ENCODE peak calls at places on chromosomes 12 and 14, in five cellular contexts. E is stomach, L is A549, X is uterus, I is lower leg skin. C is an unnamed sample.

GRCh38 chr14:102403028-102403427 is 40.3 kb downstream of the TECPR2 start:
- DNase-seq in E (no peak), L (peak), X (no peak), I (no peak), C (no peak)

GRCh38 chr12:126668538-126668937 is 1598.4 kb upstream of the TMEM132C start:
- DNase-seq in E (no peak), L (peak), X (no peak), I (no peak), C (no peak)

GRCh38 chr12:106386836-106387555 is 29.4 kb downstream of the POLR3B start:
- DNase-seq in E (no peak), L (no peak), X (no peak), I (no peak), C (no peak)

GRCh38 chr12:91921555-91921954 is 224.1 kb downstream of the BTG1 start:
- DNase-seq in E (no peak), L (no peak), X (no peak), I (no peak), C (no peak)

GRCh38 chr12:120292661-120293531 is at the start of gene RNU4-1:
- DNase-seq in E (peak), L (peak), X (peak), I (peak), C (peak)

GRCh38 chr12:107759410-107759809 is 1.5 kb downstream of the PRDM4 start:
- DNase-seq in E (no peak), L (peak), X (peak), I (no peak), C (no peak)

GRCh38 chr14:103014466-103015319 is 42.7 kb downstream of the CDC42BPB start:
- DNase-seq in E (no peak), L (no peak), X (no peak), I (no peak), C (no peak)

GRCh38 chr14:97267509-97267908 is 470.3 kb downstream of the VRK1 start:
- DNase-seq in E (no peak), L (no peak), X (no peak), I (no peak), C (no peak)

GRCh38 chr12:71392521-71393145 is 47.0 kb upstream of the LGR5 start:
- DNase-seq in E (no peak), L (peak), X (no peak), I (no peak), C (no peak)

GRCh38 chr14:53004976-53005375 is 54.1 kb upstream of the FERMT2 start:
- DNase-seq in E (no peak), L (no peak), X (no peak), I (no peak), C (no peak)

GRCh38 chr14:37230551-37231194 is 32.9 kb downstream of the MIPOL1 start:
- DNase-seq in E (no peak), L (peak), X (no peak), I (no peak), C (no peak)

GRCh38 chr14:78848234-78848820 is 678.2 kb downstream of the NRXN3 start:
- DNase-seq in E (peak), L (peak), X (no peak), I (no peak), C (peak)

GRCh38 chr12:51320695-51321320 is 3.2 kb downstream of the BIN2 start:
- DNase-seq in E (no peak), L (peak), X (no peak), I (no peak), C (no peak)

GRCh38 chr12:122845041-122845864 is 10.0 kb downstream of the HIP1R start:
- DNase-seq in E (no peak), L (no peak), X (no peak), I (no peak), C (no peak)

GRCh38 chr12:83800022-83800421 is 1112.6 kb downstream of the SLC6A15 start:
- DNase-seq in E (no peak), L (no peak), X (no peak), I (no peak), C (no peak)
- H3K4me3 ChIP-seq in E (no peak), L (no peak), X (no peak), I (no peak), C (no peak)

DNA sequence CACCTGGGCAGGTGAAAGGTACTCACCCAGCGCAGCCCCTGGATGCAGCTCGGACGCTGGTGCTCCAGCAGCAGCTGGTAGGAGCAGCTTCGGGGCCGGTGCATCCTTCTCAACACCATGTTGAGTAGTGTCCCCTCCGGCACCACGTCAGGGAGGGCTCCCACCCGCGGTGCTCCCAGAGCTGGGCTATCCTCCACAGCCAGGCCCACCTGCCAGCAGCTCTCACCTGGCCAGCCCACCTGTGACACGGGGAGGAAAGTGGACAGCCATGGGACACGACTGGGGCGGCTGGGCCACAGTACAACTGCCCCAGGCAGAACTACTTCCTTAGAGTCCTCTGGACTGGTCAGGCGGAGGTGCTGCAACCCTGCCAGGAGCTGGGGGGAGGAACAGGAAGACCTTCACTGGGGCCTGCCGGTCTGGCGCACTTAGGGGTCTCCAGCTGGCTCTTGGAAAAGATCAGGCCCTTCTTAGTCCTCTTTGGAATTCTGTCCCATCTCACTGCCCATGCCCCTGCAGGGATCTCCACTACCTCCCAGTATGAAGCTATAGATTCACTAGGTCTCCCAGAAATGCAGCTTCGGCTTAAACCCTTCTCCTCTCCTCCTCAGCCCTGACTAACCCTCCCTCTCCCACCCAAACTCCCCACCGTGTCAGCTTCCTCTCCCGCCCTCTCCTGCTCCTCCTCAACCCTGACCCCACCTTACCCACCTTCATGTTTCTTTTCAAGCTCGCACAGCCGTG is 668 bp downstream of the RAPGEF3 start:
- DNase-seq in E (peak), L (no peak), X (no peak), I (peak), C (peak)
- TF ChIP-seq POLR2A in E (no peak), L (no peak), X (no peak), I (no peak), C (no peak)

GRCh38 chr14:81435578-81436295 is 35.6 kb upstream of the STON2 start:
- DNase-seq in E (peak), L (peak), X (no peak), I (peak), C (peak)
- H3K4me3 ChIP-seq in E (peak), L (peak), X (peak), I (peak), C (peak)

DNA sequence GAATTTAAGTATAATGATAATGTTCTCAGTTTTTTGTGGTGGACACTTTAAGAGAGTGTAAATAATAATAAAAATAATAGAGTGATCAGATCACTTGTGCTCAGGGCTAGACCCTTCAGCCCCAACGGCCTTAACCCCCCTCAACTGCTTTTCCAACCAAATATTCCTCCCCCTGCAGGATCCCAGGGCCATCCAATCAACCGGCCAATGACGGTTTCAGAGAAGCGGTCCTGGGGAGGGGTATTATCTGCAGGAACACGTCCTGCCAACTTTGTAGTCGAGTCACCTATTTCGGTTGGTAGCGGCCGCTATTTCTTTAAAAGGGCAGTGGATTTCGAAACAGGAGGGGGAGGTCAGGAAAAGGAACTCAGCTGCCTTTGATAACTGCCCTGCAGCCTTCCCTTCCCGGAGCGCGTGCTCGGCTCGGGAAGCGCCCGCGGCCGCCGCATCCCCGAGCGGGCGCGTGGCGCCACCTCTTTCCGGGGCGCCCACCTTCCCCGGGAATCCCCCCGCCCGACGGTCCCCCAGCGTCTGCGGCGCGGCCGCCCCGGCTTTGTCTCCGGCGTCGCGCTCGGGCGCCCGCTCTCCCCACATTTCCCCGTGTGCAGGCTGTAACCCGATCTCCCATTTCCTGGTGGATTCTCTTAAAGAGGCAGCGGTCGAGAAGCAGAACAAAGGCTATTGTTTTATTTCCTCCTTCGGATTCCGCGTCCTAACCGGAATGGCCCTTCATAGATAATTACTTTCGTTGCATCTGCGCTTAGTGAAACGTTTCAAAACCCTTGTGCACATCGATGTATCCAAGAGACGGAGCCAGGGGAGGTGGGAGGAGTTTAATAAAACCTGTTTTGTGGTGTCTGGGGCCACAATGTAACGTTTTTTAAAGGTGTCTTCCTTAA is 711 bp upstream of the ETV6 start:
- DNase-seq in E (peak), L (peak), X (peak), I (peak), C (peak)
- TF ChIP-seq POLR2A in E (no peak), L (peak), X (peak), I (no peak), C (peak)

GRCh38 chr12:46523446-46523845 is 150.9 kb upstream of the SLC38A2 start:
- DNase-seq in E (no peak), L (peak), X (peak), I (no peak), C (no peak)
- H3K4me3 ChIP-seq in E (no peak), L (peak), X (no peak), I (no peak), C (no peak)

GRCh38 chr14:38481939-38482678 is 226.2 kb upstream of the CLEC14A start:
- DNase-seq in E (no peak), L (peak), X (no peak), I (no peak), C (peak)

GRCh38 chr14:38490273-38490672 is 234.4 kb upstream of the CLEC14A start:
- DNase-seq in E (no peak), L (no peak), X (no peak), I (no peak), C (no peak)

DNA sequence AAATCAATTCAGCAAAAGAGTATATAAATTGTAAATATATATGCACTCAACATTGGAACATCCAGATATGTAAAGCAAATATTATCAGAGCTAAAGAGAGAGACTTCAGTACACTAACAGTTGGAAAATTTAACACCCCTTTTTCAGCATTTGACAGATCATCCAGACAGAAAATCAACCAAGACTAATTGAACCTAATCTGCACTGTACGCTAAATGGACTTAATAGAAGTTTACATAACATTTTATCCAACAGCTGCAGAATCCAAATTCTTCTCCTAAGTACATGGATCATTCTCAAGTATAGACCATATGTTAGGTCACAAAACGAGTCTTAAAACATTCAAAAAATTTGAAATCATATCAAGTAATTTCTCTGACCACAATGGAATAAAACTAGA is 229.1 kb upstream of the CLEC14A start:
- DNase-seq in E (no peak), L (no peak), X (no peak), I (no peak), C (no peak)
- TF ChIP-seq POLR2A in E (no peak), L (no peak), X (no peak), I (no peak), C (no peak)

GRCh38 chr14:95098984-95099599 is 58.2 kb downstream of the DICER1 start:
- DNase-seq in E (peak), L (peak), X (peak), I (peak), C (peak)
- H3K4me3 ChIP-seq in E (no peak), L (no peak), X (no peak), I (no peak), C (no peak)

GRCh38 chr12:132430838-132431826 is 58.8 kb upstream of the FBRSL1 start:
- DNase-seq in E (no peak), L (no peak), X (no peak), I (no peak), C (no peak)
- TF ChIP-seq POLR2A in E (no peak), L (no peak), X (no peak), I (no peak), C (no peak)

DNA sequence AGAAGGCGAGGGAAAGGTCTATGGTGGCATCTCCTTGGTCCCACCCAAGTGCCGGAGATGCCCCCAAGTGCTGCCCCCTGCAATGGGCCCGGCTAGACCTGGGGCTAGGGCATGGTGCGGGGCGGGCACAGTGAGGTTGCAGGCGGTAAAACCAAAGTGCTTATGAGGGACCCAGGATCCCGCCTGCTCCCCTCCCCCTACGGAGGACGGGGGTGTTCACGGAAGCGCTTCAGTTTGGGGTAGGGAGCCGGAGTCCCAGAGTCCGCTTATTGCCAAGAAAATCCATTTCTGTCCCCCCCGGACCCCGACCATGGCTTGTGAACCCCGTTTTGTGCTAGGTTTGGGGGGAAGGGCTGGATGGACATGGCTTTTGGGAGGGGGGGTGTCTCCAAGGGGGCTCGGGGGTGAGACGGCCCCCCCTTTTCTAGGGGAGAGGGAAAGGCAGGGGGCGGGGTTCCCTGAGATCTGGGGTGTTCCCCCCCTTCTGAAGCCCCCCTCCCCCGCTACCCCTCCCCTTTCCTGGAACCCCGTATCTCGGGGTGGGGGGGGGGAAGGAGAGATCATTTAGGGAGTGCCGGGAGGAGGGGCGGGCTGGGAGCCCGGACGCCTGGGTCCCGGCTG is 5.4 kb upstream of the GPR84 start:
- DNase-seq in E (no peak), L (no peak), X (peak), I (no peak), C (no peak)
- H3K4me3 ChIP-seq in E (peak), L (peak), X (peak), I (no peak), C (no peak)

C was measured in thyroid gland.